ENCODE peak calls at places on chromosome 2, in ten cellular contexts. J is fibroblast of gingiva; Y is stimulated activated CD4-positive, alpha-beta T cell treated with anti-CD3 and anti-CD28 coated beads, Interleukin-1b, Interleukin-23, amount 100 ng/mL, for 1 hour; R is activated naive CD4-positive, alpha-beta T cell treated with anti-CD3 and anti-CD28 coated beads, Interleukin-2, amount 10 ng/mL, durations not matched to agents 7 days and 5 days; M is head of caudate nucleus; O is foreskin fibroblast; S is stimulated activated CD8-positive, alpha-beta memory T cell treated with anti-CD3 and anti-CD28 coated beads, Interleukin-2, amount 100 ng/mL, for 48 hours; D is osteocyte; N is H54; B is nephron progenitor cell. G is an unnamed sample.

GRCh38 chr2:28506112-28506511 is 10.3 kb downstream of the PLB1 start:
- DNase-seq in J (no peak), Y (no peak), R (no peak), M (no peak), O (no peak), S (no peak), D (no peak), N (no peak), B (no peak), G (no peak)

GRCh38 chr2:194443926-194444325 is 1213.1 kb upstream of the SLC39A10 start:
- DNase-seq in J (no peak), Y (no peak), R (no peak), M (no peak), O (no peak), S (no peak), D (no peak), N (no peak), B (no peak), G (no peak)

GRCh38 chr2:29811378-29811777 is 110.0 kb downstream of the ALK start:
- DNase-seq in J (no peak), Y (no peak), R (no peak), M (no peak), O (no peak), S (no peak), D (no peak), N (no peak), B (no peak), G (no peak)

GRCh38 chr2:190679813-190680591 is 31.1 kb downstream of the NAB1 start:
- DNase-seq in J (peak), Y (peak), R (peak), M (peak), O (peak), S (peak), D (peak), N (no peak), B (peak), G (no peak)

GRCh38 chr2:177335917-177336450 is 56.6 kb upstream of the AGPS start:
- DNase-seq in J (no peak), Y (no peak), R (no peak), M (no peak), O (no peak), S (no peak), D (no peak), N (no peak), B (no peak), G (no peak)

GRCh38 chr2:112229365-112229764 is 25.5 kb downstream of the ZC3H8 start:
- DNase-seq in J (peak), Y (no peak), R (no peak), M (no peak), O (peak), S (no peak), D (no peak), N (no peak), B (no peak), G (no peak)

GRCh38 chr2:69577467-69578200 is 65.9 kb downstream of the AAK1 start:
- DNase-seq in J (peak), Y (no peak), R (no peak), M (no peak), O (no peak), S (no peak), D (no peak), N (no peak), B (no peak), G (no peak)

GRCh38 chr2:216441308-216442010 is 29.2 kb downstream of the SMARCAL1 start:
- DNase-seq in J (no peak), Y (no peak), R (no peak), M (no peak), O (no peak), S (no peak), D (no peak), N (no peak), B (no peak), G (no peak)

GRCh38 chr2:224901121-224901676 is 141.1 kb downstream of the DOCK10 start:
- DNase-seq in J (no peak), Y (no peak), R (no peak), M (no peak), O (no peak), S (no peak), D (no peak), N (no peak), B (no peak), G (no peak)

GRCh38 chr2:169452080-169452479 is 27.2 kb upstream of the BBS5 start:
- DNase-seq in J (peak), Y (no peak), R (no peak), M (no peak), O (peak), S (no peak), D (no peak), N (no peak), B (no peak), G (no peak)

GRCh38 chr2:86011449-86011941 is 94.2 kb downstream of the POLR1A start:
- DNase-seq in J (no peak), Y (no peak), R (peak), M (peak), O (no peak), S (no peak), D (no peak), N (no peak), B (no peak), G (no peak)

GRCh38 chr2:41994177-41994576 is 53.6 kb upstream of the PKDCC start:
- DNase-seq in J (peak), Y (no peak), R (no peak), M (no peak), O (peak), S (no peak), D (no peak), N (no peak), B (no peak), G (no peak)